ENCODE peak calls at places on chromosomes 3 and 15, in seven cellular contexts. M is A549, Z is OCI-LY7, P is brain microvascular endothelial cell, S is neural progenitor cell, G is left lung, V is lower lobe of right lung. I is an unnamed sample.

GRCh38 chr3:15215996-15216395 is 9.9 kb downstream of the CAPN7 start:
- DNase-seq in M (no peak), Z (peak), P (no peak), S (no peak), G (no peak), V (no peak), I (no peak)

GRCh38 chr3:197024881-197025735 is 4.5 kb downstream of the MELTF start:
- DNase-seq in M (no peak), Z (no peak), P (no peak), S (no peak), G (no peak), V (no peak), I (no peak)

GRCh38 chr15:22262613-22263020 is 182.3 kb downstream of the OR4M2 start:
- DNase-seq in M (peak), Z (peak), P (no peak), S (no peak), G (peak), V (peak), I (no peak)

GRCh38 chr15:101017041-101017754 is 98.0 kb downstream of the LRRK1 start:
- DNase-seq in M (peak), Z (peak), P (no peak), S (peak), G (no peak), V (no peak), I (no peak)

GRCh38 chr3:107588217-107588616 is 65.5 kb downstream of the BBX start:
- DNase-seq in M (no peak), Z (no peak), P (no peak), S (no peak), G (no peak), V (no peak), I (no peak)

GRCh38 chr3:66398228-66399025 is 102.4 kb downstream of the LRIG1 start:
- DNase-seq in M (no peak), Z (no peak), P (no peak), S (no peak), G (peak), V (no peak), I (no peak)

GRCh38 chr3:161393310-161393709 is 22.0 kb upstream of the SPTSSB start:
- DNase-seq in M (no peak), Z (no peak), P (no peak), S (no peak), G (no peak), V (no peak), I (no peak)

GRCh38 chr3:106792716-106793115 is 584.5 kb upstream of the CCDC54 start:
- DNase-seq in M (no peak), Z (no peak), P (no peak), S (no peak), G (no peak), V (no peak), I (no peak)

GRCh38 chr3:169454060-169454317 is 209.5 kb downstream of the MECOM start:
- DNase-seq in M (no peak), Z (no peak), P (no peak), S (no peak), G (no peak), V (no peak), I (no peak)

GRCh38 chr3:102174312-102174712 is 260.5 kb upstream of the ZPLD1 start:
- DNase-seq in M (peak), Z (no peak), P (peak), S (no peak), G (no peak), V (no peak), I (no peak)

GRCh38 chr15:80175436-80175835 is 22.6 kb downstream of the FAH start:
- DNase-seq in M (no peak), Z (no peak), P (no peak), S (no peak), G (no peak), V (no peak), I (no peak)

GRCh38 chr15:40493089-40493840 is 22.5 kb downstream of the CHST14 start:
- DNase-seq in M (no peak), Z (no peak), P (no peak), S (no peak), G (no peak), V (no peak), I (no peak)

GRCh38 chr3:81443948-81444347 is 317.5 kb downstream of the GBE1 start:
- DNase-seq in M (peak), Z (no peak), P (peak), S (no peak), G (no peak), V (no peak), I (no peak)

GRCh38 chr3:187450791-187451190 is 82.6 kb downstream of the RTP4 start:
- DNase-seq in M (no peak), Z (no peak), P (no peak), S (peak), G (no peak), V (no peak), I (no peak)

GRCh38 chr3:151008699-151009098 is 36.2 kb upstream of the CLRN1 start:
- DNase-seq in M (peak), Z (no peak), P (peak), S (peak), G (no peak), V (no peak), I (no peak)

DNA sequence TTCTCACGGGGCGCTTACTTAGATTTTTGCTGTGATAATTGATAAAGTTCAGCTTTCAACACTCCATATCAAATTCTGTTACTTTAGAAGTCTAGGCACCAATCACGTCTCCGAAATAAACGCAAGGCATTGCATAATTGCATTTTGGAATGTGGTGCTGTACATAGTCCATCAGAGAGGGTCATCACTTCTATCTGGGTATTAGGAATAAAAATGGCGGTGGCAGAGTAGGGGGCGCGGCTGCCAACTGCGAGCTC is 365 bp upstream of the UQCC5 start:
- DNase-seq in M (no peak), Z (no peak), P (no peak), S (no peak), G (no peak), V (no peak), I (no peak)
- H3K4me3 ChIP-seq in M (peak), Z (peak), P (no peak), S (no peak), G (no peak), V (peak), I (peak)

GRCh38 chr3:30399394-30400181 is 206.8 kb upstream of the TGFBR2 start:
- DNase-seq in M (no peak), Z (no peak), P (no peak), S (no peak), G (no peak), V (no peak), I (no peak)
- TF ChIP-seq CTCF in M (no peak), Z (no peak), P (no peak), S (no peak), G (no peak), V (no peak), I (no peak)

GRCh38 chr3:190645932-190646331 is 132.0 kb downstream of the IL1RAP start:
- DNase-seq in M (no peak), Z (no peak), P (no peak), S (no peak), G (no peak), V (no peak), I (no peak)
- H3K4me3 ChIP-seq in M (no peak), Z (no peak), P (no peak), S (no peak), G (no peak), V (no peak), I (no peak)

DNA sequence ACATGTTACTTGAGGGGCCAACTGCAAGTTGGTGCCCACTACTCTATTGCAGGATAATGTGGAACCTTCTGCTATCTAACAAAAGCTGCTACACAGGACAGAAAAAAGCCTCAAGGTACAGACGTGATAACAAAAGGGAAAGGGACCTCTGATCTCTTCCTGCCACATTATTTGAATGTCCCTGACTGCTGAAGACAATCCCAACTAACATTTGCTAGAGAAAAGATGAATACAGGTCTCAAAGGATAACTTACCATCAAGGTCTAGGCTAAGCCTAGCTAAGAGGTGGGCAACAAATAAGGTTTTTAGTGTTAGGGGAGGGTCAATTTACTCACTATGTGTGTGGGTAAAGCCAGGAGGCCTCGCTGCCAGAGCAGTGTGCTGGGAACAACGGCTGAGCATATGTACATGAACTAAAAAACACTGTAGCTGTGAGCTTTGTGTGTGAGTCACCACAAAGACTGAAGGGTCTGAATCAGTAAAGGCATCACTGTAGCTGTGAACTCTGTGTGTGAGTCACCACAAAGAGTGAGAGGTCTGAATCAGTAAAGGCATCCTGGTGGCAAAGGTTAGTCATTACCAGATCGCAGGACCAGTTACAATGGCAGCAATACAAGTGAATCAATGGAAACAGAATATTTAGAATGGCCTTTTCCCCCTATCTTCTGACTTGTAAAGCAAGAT is 111.7 kb downstream of the LMLN start:
- DNase-seq in M (peak), Z (no peak), P (peak), S (peak), G (no peak), V (no peak), I (peak)
- TF ChIP-seq CTCF in M (no peak), Z (no peak), P (peak), S (peak), G (no peak), V (no peak), I (peak)